ENCODE peak calls at places on chromosomes 6 and 20, in four cellular contexts. G is colonic mucosa, N is RWPE2, R is WERI-Rb-1. O is an unnamed sample.

GRCh38 chr6:130760006-130760405 is 67.2 kb upstream of the SMLR1 start:
- DNase-seq in G (no peak), N (no peak), R (peak), O (no peak)

GRCh38 chr6:130931683-130932082 is 104.5 kb downstream of the SMLR1 start:
- DNase-seq in N (no peak), G (no peak), R (no peak), O (no peak)

GRCh38 chr20:36855241-36855657 is 20.7 kb upstream of the TLDC2 start:
- DNase-seq in N (peak), G (no peak), R (no peak), O (no peak)

GRCh38 chr6:135449246-135449645 is 48.3 kb downstream of the AHI1 start:
- DNase-seq in G (no peak), R (no peak), N (no peak), O (no peak)

GRCh38 chr6:119581220-119581619 is 231.7 kb upstream of the MAN1A1 start:
- DNase-seq in N (no peak), R (no peak), G (no peak), O (no peak)

GRCh38 chr6:133396225-133396624 is 155.1 kb downstream of the EYA4 start:
- DNase-seq in N (no peak), R (no peak), G (no peak), O (no peak)

GRCh38 chr6:156396068-156396771 is 381.0 kb upstream of the ARID1B start:
- DNase-seq in N (no peak), G (no peak), R (no peak), O (no peak)

GRCh38 chr20:13245250-13245723 is 24.2 kb downstream of the ISM1 start:
- DNase-seq in R (no peak), N (no peak), G (no peak), O (no peak)

GRCh38 chr20:1386323-1386722 is 6.5 kb downstream of the FKBP1A start:
- DNase-seq in N (no peak), R (no peak), G (no peak), O (no peak)

GRCh38 chr6:134636221-134636830 is 313.6 kb downstream of the ALDH8A1 start:
- DNase-seq in R (no peak), N (no peak), G (no peak), O (no peak)

GRCh38 chr6:30720738-30721197 is 616 bp downstream of the TUBB start:
- DNase-seq in R (peak), G (peak), N (no peak), O (no peak)

GRCh38 chr6:101776919-101777350 is 383.4 kb downstream of the GRIK2 start:
- DNase-seq in G (no peak), N (no peak), R (no peak), O (no peak)

GRCh38 chr6:152879681-152880080 is 103.2 kb downstream of the FBXO5 start:
- DNase-seq in R (no peak), G (no peak), N (no peak), O (no peak)

GRCh38 chr20:22830138-22830537 is 205.0 kb upstream of the SSTR4 start:
- DNase-seq in R (no peak), G (no peak), N (no peak), O (no peak)

GRCh38 chr20:57710841-57711240 is 1.0 kb upstream of the PMEPA1 start:
- DNase-seq in N (no peak), G (no peak), R (no peak), O (no peak)

GRCh38 chr6:111724505-111724904 is 118.8 kb upstream of the TRAF3IP2 start:
- DNase-seq in N (no peak), R (no peak), G (no peak), O (no peak)

GRCh38 chr6:403659-404655 is 12.4 kb downstream of the IRF4 start:
- DNase-seq in R (no peak), N (no peak), G (peak), O (no peak)

DNA sequence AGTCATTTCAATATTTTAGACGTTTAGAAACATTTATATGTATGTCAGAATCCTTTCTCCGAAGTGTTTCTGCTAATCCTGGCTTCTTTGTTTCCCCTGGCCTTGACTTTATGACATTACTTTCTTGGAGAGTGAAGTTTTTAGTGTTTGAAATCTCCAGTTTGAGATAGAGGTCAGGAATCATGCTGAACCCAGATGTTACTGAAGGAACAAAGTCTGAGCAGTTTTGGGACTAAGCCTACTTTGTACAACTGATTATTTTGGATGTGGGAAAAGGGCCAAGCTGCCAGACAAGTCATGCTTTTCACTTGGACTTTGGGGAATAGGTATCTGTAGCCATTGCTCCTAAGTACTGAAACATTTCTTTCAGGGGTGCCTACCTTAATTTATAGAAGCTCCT is 2.3 kb downstream of the RNF144B start:
- DNase-seq in G (no peak), N (no peak), R (no peak), O (no peak)
- H3K4me3 ChIP-seq in G (no peak), N (peak), R (no peak), O (peak)

DNA sequence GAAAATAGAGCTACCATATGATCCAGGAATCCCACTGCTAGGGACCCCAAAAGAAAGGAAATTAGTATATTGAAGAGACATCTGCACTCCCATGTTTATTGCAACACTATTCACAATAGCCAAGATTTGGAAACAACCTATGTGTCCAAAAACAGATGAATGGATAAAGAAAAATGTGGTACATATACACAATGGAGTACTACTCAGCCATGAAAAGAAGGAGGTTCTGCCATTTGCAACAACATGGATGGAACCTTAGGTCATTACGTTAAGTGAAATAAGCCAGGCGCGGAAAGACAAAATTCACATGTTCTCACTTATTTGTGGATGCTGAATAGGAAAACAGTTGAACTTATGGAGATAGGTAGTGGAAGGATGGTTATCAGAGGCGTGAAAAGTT is 137.3 kb downstream of the ADAT2 start:
- DNase-seq in N (no peak), R (no peak), G (no peak), O (no peak)
- H3K4me3 ChIP-seq in N (no peak), R (no peak), G (no peak), O (no peak)

GRCh38 chr6:158026054-158026900 is 44.6 kb downstream of the SYNJ2 start:
- DNase-seq in N (no peak), G (peak), R (no peak), O (peak)
- H3K4me3 ChIP-seq in N (no peak), G (no peak), R (no peak), O (no peak)

DNA sequence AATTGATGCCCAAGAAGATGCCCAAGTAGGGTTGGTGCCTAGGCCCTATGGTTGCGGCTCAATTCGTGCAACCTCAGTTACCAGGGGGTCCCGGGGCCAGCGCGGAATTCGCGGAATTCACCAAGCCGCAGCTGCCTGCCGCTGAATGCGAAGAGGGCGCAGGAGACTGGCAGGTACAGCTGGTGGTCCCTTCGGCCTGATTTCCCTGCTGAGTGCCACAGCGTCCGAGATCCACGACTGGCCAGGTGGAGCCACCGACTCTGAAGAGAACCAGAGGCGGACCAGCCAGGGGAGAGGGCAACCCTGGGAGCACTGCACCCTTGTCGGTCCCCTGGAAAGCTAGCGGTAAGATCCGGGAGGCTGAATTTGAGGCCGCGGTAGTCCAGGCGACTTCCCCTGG is 6.8 kb upstream of the TFAP2D start:
- DNase-seq in G (no peak), N (no peak), R (no peak), O (no peak)
- H3K4me3 ChIP-seq in G (no peak), N (no peak), R (no peak), O (no peak)

DNA sequence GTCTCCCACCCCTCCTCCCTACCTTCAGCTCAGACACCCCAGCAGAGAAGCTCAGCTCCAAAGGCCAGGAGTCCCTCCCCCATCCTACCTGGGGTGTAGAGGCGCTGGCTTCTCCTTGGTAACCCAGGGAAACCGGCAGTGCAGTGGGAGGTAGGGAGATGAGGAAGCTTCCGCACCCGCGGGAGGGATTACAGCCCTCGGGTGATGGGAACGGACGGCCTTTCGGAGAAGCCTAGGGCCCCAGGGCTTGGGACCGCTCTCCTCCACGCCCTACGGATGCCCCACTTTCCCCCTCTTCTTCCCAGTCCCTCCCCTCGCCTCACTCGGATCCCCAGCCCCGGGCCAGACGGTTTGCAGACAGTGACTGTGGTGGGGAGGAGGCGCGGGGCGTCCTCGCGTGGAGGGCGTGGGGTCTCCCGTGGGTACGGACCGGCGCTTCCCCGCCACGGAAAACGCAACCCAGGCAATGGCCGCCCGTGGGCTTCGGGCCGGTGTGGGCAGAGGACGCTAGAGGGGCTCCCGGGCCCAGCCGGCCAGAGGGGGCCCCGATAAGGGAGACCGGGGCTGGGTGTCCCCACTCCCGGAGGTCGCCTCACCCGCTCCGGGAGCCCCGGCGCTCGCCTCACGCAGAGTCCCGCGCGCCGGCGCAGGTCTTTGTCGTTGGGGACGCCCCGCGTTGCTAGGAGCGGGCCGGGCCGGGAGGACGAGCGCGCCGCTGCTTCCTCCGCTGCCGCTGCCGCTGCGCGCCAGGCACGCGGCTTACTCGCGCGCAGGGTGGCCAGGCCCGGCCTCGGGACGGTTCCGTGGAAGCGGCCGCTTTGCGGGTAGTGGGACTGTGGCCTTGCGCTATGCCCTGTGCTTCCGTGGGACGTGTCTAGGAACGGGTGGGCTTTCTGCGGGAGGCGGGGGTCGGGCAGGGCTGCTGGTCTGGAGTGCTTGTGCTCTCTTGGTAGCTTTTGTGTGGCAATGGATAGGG is 15.8 kb downstream of the AARS2 start:
- DNase-seq in R (peak), N (no peak), G (peak), O (no peak)
- H3K4me3 ChIP-seq in R (peak), N (peak), G (peak), O (peak)

DNA sequence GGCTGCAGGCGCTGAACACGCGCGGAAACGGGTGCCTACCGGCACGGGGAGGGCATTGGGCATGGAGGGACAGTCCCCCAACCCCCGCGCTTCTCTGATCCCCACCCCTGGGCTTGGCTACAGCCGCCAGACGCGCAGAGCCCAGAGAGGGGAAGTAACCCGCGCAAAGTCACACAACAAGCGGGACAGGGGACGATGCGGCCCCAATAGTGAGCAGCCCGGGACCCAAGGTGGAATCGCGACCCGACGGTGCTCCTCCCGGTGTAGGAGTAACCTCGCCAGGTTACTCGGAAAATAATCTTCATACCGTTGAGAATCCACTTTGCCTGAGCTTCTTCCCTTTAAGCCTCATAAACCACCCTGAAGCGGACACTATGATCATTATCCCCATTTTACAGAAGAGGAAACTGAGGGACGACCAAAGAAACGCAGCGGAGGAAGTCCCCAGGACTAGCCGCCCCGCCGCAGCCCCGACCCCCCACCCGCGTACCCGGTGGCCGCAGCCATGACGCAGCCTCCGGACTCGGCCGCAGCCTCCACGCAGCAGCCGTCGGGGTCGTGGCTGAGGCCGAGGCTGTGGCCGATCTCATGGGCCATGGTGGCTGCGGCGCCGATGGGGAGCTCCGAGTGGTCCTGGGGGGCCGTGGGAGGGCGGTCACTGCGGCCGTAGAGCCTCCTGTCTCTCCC is 8.8 kb downstream of the ADAM33 start:
- DNase-seq in R (no peak), N (peak), G (no peak), O (no peak)
- H3K4me3 ChIP-seq in R (peak), N (no peak), G (no peak), O (no peak)

GRCh38 chr20:17835240-17835940 is 133.2 kb downstream of the SNX5 start:
- DNase-seq in R (no peak), N (peak), G (no peak), O (no peak)

GRCh38 chr20:17837179-17837578 is 131.4 kb downstream of the SNX5 start:
- DNase-seq in R (no peak), N (no peak), G (no peak), O (no peak)

GRCh38 chr20:17833036-17833674 is 133.4 kb downstream of the BANF2 start:
- DNase-seq in R (no peak), N (no peak), G (no peak), O (no peak)

GRCh38 chr20:17834804-17835203 is 133.8 kb downstream of the SNX5 start:
- DNase-seq in G (no peak), N (no peak), R (no peak), O (no peak)

DNA sequence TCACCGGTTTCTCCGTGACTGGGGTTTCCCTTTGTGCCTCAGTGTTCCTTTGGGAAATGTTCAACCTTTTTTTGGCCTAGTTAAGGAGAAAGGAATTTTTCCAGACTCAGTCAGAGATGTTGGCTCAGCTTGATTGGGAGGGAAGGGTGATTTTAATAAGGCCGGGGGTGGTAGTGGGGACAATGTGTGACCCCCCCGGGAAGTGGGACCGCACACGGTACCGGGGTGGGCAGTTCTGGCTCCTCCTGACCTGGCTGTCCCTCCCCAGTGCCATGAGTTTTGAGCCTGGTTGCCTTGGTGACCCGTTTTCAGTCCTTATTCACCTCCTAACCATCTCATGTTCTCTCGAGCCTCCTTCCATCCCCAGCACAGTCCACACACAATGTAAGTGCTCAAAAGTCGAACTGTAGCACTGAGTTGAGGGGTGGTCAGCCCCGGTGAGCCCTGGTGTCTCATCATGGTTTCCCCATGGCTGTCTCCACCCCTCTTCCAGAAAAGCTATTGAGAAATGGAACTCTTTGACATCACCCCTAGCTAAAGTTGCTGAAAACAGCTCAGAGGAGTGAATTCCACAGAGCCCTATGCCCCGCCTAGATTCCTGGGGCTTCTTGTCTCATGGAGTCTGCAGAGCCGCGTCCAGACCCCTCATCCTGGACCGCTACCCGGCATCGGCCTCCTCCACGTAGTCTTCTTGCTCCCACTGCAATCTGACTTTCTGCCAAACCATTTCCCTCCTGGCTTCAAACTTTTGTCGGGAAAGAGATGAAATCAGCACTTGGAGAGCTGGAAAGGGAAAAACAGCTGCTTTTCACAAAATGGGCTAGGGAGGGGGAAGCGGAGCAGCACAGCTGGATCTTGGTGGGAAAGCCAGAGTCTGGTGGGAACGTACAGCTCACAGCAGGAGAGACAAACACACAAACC is 132.4 kb downstream of the SNX5 start:
- DNase-seq in N (no peak), G (no peak), R (no peak), O (no peak)
- H3K4me3 ChIP-seq in N (no peak), G (no peak), R (no peak), O (no peak)

GRCh38 chr6:19454296-19454998 is 382.7 kb upstream of the ID4 start:
- DNase-seq in G (no peak), R (no peak), N (no peak), O (no peak)

GRCh38 chr6:19450651-19451050 is 386.5 kb upstream of the ID4 start:
- DNase-seq in N (no peak), R (peak), G (no peak), O (no peak)

GRCh38 chr6:19454999-19455392 is 382.2 kb upstream of the ID4 start:
- DNase-seq in G (no peak), N (no peak), R (no peak), O (no peak)

GRCh38 chr6:19446570-19446969 is 390.6 kb upstream of the ID4 start:
- DNase-seq in R (no peak), N (no peak), G (no peak), O (no peak)

GRCh38 chr6:19452495-19452894 is 384.7 kb upstream of the ID4 start:
- DNase-seq in R (no peak), G (no peak), N (no peak), O (no peak)
- H3K4me3 ChIP-seq in R (no peak), G (no peak), N (no peak), O (no peak)

GRCh38 chr20:25865715-25866656 is 169.3 kb upstream of the ZNF337 start:
- DNase-seq in G (peak), N (peak), R (peak), O (no peak)
- H3K4me3 ChIP-seq in G (no peak), N (peak), R (peak), O (peak)

GRCh38 chr6:42774201-42774600 is 7.7 kb upstream of the BICRAL start:
- DNase-seq in R (no peak), G (no peak), N (no peak), O (no peak)

GRCh38 chr6:42779521-42779920 is 2.3 kb upstream of the BICRAL start:
- DNase-seq in R (no peak), N (no peak), G (no peak), O (no peak)

GRCh38 chr6:42778072-42778471 is 3.8 kb upstream of the BICRAL start:
- DNase-seq in G (no peak), R (no peak), N (no peak), O (no peak)

GRCh38 chr6:42781546-42781810 is 374 bp upstream of the BICRAL start:
- DNase-seq in R (no peak), G (no peak), N (no peak), O (no peak)

GRCh38 chr6:42777126-42777822 is 4.6 kb upstream of the BICRAL start:
- DNase-seq in G (no peak), R (no peak), N (no peak), O (peak)
- H3K4me3 ChIP-seq in G (no peak), R (no peak), N (no peak), O (no peak)

O was measured in kidney epithelial cell.